ENCODE peak calls at places on chromosome 14, in nine cellular contexts. Q is heart left ventricle, K is body of pancreas, S is left ventricle myocardium inferior, I is tibial artery, T is neural progenitor cell, E is Caco-2, W is DND-41, L is transverse colon. H is an unnamed sample. For H3K4me1, the result is how much of the 10 kb centered on the place peaks cover.

GRCh38 chr14:33348510-33348909 is 409.8 kb downstream of the NPAS3 start:
- DNase-seq in Q (no peak), K (no peak), S (no peak), I (no peak), T (no peak), E (no peak), W (no peak), L (no peak), H (no peak)

GRCh38 chr14:74347096-74347794 is 1.0 kb upstream of the VRTN start:
- DNase-seq in Q (no peak), K (no peak), S (no peak), I (no peak), T (no peak), E (no peak), W (no peak), L (no peak), H (no peak)

GRCh38 chr14:25381498-25381897 is 331.6 kb upstream of the STXBP6 start:
- DNase-seq in Q (no peak), K (no peak), S (no peak), I (no peak), T (peak), E (peak), W (no peak), L (no peak), H (peak)

GRCh38 chr14:68888025-68888850 is 90.9 kb downstream of the ACTN1 start:
- DNase-seq in Q (no peak), K (peak), S (peak), I (peak), T (no peak), E (no peak), W (no peak), L (no peak), H (no peak)

GRCh38 chr14:20278414-20278813 is 27.3 kb downstream of the TTC5 start:
- DNase-seq in Q (no peak), K (no peak), S (no peak), I (no peak), T (no peak), E (no peak), W (peak), L (no peak), H (peak)

GRCh38 chr14:74510955-74511354 is 17.4 kb downstream of the ISCA2 start:
- DNase-seq in Q (no peak), K (no peak), S (no peak), I (peak), T (no peak), E (no peak), W (no peak), L (no peak), H (no peak)

GRCh38 chr14:95462491-95462890 is 54.0 kb downstream of the SYNE3 start:
- DNase-seq in Q (no peak), K (no peak), S (no peak), I (no peak), T (no peak), E (no peak), W (no peak), L (no peak), H (no peak)

GRCh38 chr14:93219103-93219726 is 12.2 kb downstream of the UBR7 start:
- DNase-seq in Q (no peak), K (peak), S (no peak), I (no peak), T (peak), E (peak), W (peak), L (peak), H (peak)

GRCh38 chr14:50027797-50028196 is 88.6 kb downstream of the VCPKMT start:
- DNase-seq in Q (no peak), K (no peak), S (no peak), I (no peak), T (no peak), E (no peak), W (no peak), L (no peak), H (no peak)

GRCh38 chr14:93734086-93734822 is 54.0 kb downstream of the PRIMA1 start:
- DNase-seq in Q (no peak), K (no peak), S (no peak), I (no peak), T (peak), E (no peak), W (peak), L (no peak), H (peak)

GRCh38 chr14:93430889-93431670 is at the start of gene UNC79:
- DNase-seq in Q (no peak), K (peak), S (no peak), I (no peak), T (peak), E (no peak), W (peak), L (no peak), H (peak)

GRCh38 chr14:85057266-85057665 is 472.7 kb upstream of the FLRT2 start:
- DNase-seq in Q (no peak), K (no peak), S (no peak), I (no peak), T (no peak), E (no peak), W (no peak), L (no peak), H (no peak)

GRCh38 chr14:73188501-73188903 is 48.8 kb upstream of the PAPLN start:
- DNase-seq in Q (no peak), K (no peak), S (no peak), I (no peak), T (no peak), E (no peak), W (no peak), L (no peak), H (no peak)

GRCh38 chr14:21768116-21768874 is 94.7 kb upstream of the OR4E1 start:
- DNase-seq in Q (no peak), K (no peak), S (no peak), I (no peak), T (peak), E (no peak), W (peak), L (no peak), H (peak)

GRCh38 chr14:35470775-35471174 is 63.2 kb upstream of the INSM2 start:
- DNase-seq in Q (no peak), K (no peak), S (no peak), I (no peak), T (peak), E (no peak), W (peak), L (no peak), H (peak)

GRCh38 chr14:103716091-103716801 is 636 bp downstream of the ZFYVE21 start:
- DNase-seq in Q (peak), K (peak), S (no peak), I (no peak), T (no peak), E (no peak), W (peak), L (peak), H (no peak)

GRCh38 chr14:103721334-103722120 is 5.9 kb downstream of the ZFYVE21 start:
- DNase-seq in Q (no peak), K (no peak), S (no peak), I (no peak), T (no peak), E (no peak), W (no peak), L (no peak), H (no peak)

GRCh38 chr14:103718572-103718971 is 3.0 kb downstream of the ZFYVE21 start:
- DNase-seq in Q (no peak), K (no peak), S (no peak), I (no peak), T (no peak), E (no peak), W (no peak), L (no peak), H (no peak)

GRCh38 chr14:103716899-103717411 is 1.3 kb downstream of the ZFYVE21 start:
- DNase-seq in Q (no peak), K (no peak), S (no peak), I (no peak), T (peak), E (no peak), W (no peak), L (no peak), H (no peak)

GRCh38 chr14:103719766-103720165 is 4.2 kb downstream of the ZFYVE21 start:
- DNase-seq in Q (no peak), K (no peak), S (no peak), I (no peak), T (no peak), E (no peak), W (no peak), L (no peak), H (no peak)
- H3K4me1 ChIP-seq in Q (half or more), K (under half), S (half or more), I (half or more), T (under half), E (under half), W (under half), L (under half), H (under half)

DNA sequence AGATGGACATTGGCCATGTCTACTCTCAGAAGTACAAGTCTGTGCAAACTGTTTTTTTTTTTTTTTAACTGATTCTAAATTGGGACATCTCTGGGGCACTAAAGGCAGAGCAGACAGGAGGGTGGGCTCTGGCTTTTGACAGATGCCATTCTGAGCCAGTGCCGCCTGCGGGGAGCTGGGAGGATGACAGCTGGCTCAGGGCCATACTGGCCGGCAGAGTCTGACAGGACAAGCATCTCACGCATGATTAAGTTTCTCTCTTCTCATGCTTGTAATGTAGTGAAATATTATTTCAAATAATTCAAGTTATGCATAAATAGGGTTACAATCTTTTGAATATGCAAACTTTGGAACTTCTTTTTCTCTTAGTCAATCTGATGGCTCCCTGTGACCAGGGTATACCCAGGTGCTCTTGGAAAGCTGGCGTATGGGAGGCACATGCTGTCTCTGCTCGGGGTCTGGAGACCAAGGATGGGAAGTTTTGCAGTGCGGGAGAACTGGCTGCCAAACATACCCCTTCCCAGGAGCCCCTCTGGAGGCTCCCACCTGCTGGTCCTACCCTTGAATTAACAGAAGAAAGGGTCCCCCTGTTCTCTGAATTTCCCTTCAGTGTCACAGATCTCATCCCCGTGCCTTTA is 7.6 kb downstream of the CDCA4 start:
- DNase-seq in Q (peak), K (no peak), S (peak), I (peak), T (no peak), E (no peak), W (no peak), L (no peak), H (peak)
- TF ChIP-seq CTCF in Q (no peak), K (no peak), S (peak), I (no peak), T (no peak), E (no peak), W (no peak), L (no peak), H (no peak)

DNA sequence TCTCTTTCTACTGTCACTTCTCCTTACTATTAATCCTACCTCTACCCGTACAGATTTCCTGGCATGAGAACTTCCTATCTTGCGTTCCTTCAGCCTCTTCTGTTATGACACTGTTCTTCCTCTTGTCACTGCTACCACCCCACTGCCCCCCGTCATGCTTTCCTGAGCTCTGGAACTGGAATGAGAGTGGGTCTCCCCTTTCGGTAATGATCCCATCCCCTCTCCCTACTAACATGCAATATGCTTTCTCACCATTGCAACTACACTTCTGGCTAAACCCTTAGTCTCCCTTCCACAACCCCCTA is 4.9 kb upstream of the AP1G2 start:
- DNase-seq in Q (no peak), K (no peak), S (no peak), I (no peak), T (no peak), E (no peak), W (no peak), L (no peak), H (no peak)
- H3K4me1 ChIP-seq in Q (under half), K (under half), S (under half), I (under half), T (under half), E (under half), W (under half), L (under half), H (under half)

GRCh38 chr14:99990268-99991170 is 74.7 kb upstream of the EVL start:
- DNase-seq in Q (no peak), K (no peak), S (no peak), I (no peak), T (no peak), E (no peak), W (no peak), L (no peak), H (no peak)

GRCh38 chr14:99991306-99991705 is 73.9 kb upstream of the EVL start:
- DNase-seq in Q (no peak), K (no peak), S (no peak), I (no peak), T (no peak), E (no peak), W (no peak), L (no peak), H (no peak)

GRCh38 chr14:99996951-99997571 is 68.2 kb upstream of the EVL start:
- DNase-seq in Q (no peak), K (no peak), S (no peak), I (no peak), T (no peak), E (no peak), W (no peak), L (no peak), H (no peak)

DNA sequence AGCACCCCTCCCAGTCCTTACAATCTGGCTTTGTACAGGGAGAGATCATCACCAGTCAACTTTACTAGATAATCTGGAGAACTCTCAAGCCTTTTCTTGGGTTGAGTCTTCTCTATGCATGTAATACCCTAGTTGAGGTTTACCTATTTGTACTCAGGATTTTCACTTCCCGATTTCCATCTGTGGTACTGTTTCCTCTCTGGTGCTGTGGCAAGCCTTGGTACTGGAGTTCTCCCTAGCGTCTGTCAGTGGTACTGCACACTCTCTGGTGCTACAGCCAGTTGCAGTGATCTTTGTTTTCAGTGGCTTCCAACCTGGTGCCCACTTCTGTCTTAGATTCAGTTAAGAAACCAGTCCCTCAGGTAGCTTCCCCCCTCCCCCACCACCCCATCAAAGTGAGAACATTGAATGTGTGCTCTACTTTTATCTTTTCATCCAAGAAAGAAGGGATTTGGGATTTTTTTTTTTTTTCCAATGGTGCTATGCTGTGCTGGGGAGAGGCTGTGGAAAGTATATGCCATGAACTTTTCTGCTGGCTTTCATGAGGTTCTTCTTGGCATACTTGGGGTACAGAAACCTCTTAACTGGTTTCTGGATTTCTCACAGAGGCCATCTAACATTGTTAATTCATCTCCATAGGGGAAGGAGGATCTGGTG is 69.4 kb upstream of the EVL start:
- DNase-seq in Q (peak), K (peak), S (peak), I (peak), T (peak), E (peak), W (peak), L (peak), H (peak)
- TF ChIP-seq CTCF in Q (peak), K (peak), S (peak), I (peak), T (peak), E (peak), W (peak), L (peak), H (peak)

GRCh38 chr14:24132061-24132685 is 1.7 kb downstream of the FITM1 start:
- DNase-seq in Q (peak), K (peak), S (no peak), I (peak), T (no peak), E (no peak), W (no peak), L (no peak), H (no peak)

GRCh38 chr14:24132976-24133375 is 2.5 kb downstream of the FITM1 start:
- DNase-seq in Q (no peak), K (no peak), S (no peak), I (no peak), T (no peak), E (no peak), W (no peak), L (no peak), H (no peak)

GRCh38 chr14:24131549-24131966 is 1.1 kb downstream of the FITM1 start:
- DNase-seq in Q (peak), K (no peak), S (no peak), I (no peak), T (no peak), E (no peak), W (no peak), L (no peak), H (no peak)

GRCh38 chr14:24135584-24135833 is 485 bp upstream of the PSME1 start:
- DNase-seq in Q (no peak), K (no peak), S (no peak), I (no peak), T (no peak), E (no peak), W (no peak), L (no peak), H (no peak)

DNA sequence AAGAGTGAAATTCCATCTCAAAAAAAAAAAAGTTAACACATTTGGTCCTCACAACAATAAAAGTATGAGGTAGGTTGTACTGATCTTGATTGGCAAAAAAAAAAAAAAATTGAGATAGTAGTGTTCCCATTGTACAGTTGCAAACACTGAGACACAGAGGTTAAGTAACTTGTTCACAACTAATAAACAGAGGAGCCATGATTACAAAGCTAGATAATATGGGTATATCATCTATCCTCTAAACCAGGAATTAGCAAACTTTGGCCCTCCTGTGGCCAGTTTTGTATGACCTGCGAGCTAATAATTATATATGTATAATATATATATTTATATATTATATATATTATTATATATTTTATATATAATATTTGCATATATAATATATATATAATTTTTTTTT is 2.3 kb upstream of the PSME1 start:
- DNase-seq in Q (no peak), K (no peak), S (no peak), I (no peak), T (no peak), E (no peak), W (no peak), L (no peak), H (no peak)
- H3K4me1 ChIP-seq in Q (half or more), K (half or more), S (half or more), I (under half), T (under half), E (under half), W (under half), L (under half), H (under half)

GRCh38 chr14:96567289-96567899 is 65.2 kb downstream of the PAPOLA start:
- DNase-seq in Q (no peak), K (no peak), S (no peak), I (no peak), T (peak), E (no peak), W (no peak), L (no peak), H (peak)
- TF ChIP-seq CTCF in Q (peak), K (peak), S (peak), I (peak), T (peak), E (peak), W (peak), L (peak), H (peak)